ENCODE peak calls at places on chromosomes 12 and 14, in ten cellular contexts. K is prostate gland, I is brain microvascular endothelial cell, V is suprapubic skin, H is SK-N-SH, T is left lung, J is aorta, O is heart left ventricle, B is HCT116, R is adipocyte. F is an unnamed sample.

GRCh38 chr14:65070710-65071033 is 31.6 kb downstream of the MAX start:
- DNase-seq in K (no peak), I (no peak), V (no peak), H (peak; percentile 64), T (no peak), J (no peak), O (no peak), B (no peak), R (peak; percentile 4), F (no peak)

GRCh38 chr14:73283592-73284379 is 46.5 kb downstream of the PAPLN start:
- DNase-seq in K (no peak), I (no peak), V (no peak), H (no peak), T (no peak), J (no peak), O (no peak), B (no peak), R (peak; percentile 21), F (peak; percentile 18)

GRCh38 chr12:46265734-46266133 is 3.1 kb downstream of the SLC38A1 start:
- DNase-seq in K (no peak), I (no peak), V (no peak), H (no peak), T (no peak), J (no peak), O (no peak), B (no peak), R (no peak), F (no peak)

GRCh38 chr12:45292486-45293195 is 76.7 kb downstream of the ANO6 start:
- DNase-seq in K (peak; percentile 59), I (peak; percentile 22), V (no peak), H (no peak), T (no peak), J (no peak), O (no peak), B (no peak), R (no peak), F (no peak)

GRCh38 chr14:98952595-98953325 is 319.2 kb downstream of the BCL11B start:
- DNase-seq in K (no peak), I (peak; percentile 29), V (no peak), H (no peak), T (no peak), J (peak; percentile 73), O (no peak), B (peak; percentile 23), R (peak; percentile 31), F (peak; percentile 84)

GRCh38 chr12:49389092-49389703 is 21.9 kb downstream of the SPATS2 start:
- DNase-seq in K (no peak), I (no peak), V (peak; percentile 66), H (no peak), T (peak; percentile 38), J (peak; percentile 70), O (peak; percentile 68), B (no peak), R (no peak), F (no peak)

GRCh38 chr12:128992550-128992949 is 139.3 kb downstream of the GLT1D1 start:
- DNase-seq in K (no peak), I (no peak), V (no peak), H (no peak), T (no peak), J (no peak), O (no peak), B (no peak), R (no peak), F (no peak)

GRCh38 chr12:12482150-12482761 is 80.4 kb downstream of the DUSP16 start:
- DNase-seq in K (no peak), I (no peak), V (no peak), H (no peak), T (no peak), J (no peak), O (no peak), B (no peak), R (no peak), F (no peak)

GRCh38 chr14:100372357-100373048 is 49.4 kb downstream of the SLC25A47 start:
- DNase-seq in K (no peak), I (no peak), V (no peak), H (no peak), T (no peak), J (no peak), O (no peak), B (no peak), R (no peak), F (peak; percentile 32)

GRCh38 chr12:89951050-89951693 is 242.5 kb upstream of the ATP2B1 start:
- DNase-seq in K (no peak), I (peak; percentile 70), V (no peak), H (no peak), T (no peak), J (no peak), O (no peak), B (no peak), R (peak; percentile 36), F (peak; percentile 48)

GRCh38 chr14:24398298-24398942 is 383 bp upstream of the NYNRIN start:
- DNase-seq in K (no peak), I (no peak), V (no peak), H (peak; percentile 73), T (no peak), J (no peak), O (peak; percentile 72), B (no peak), R (no peak), F (no peak)
- H3K27me3 ChIP-seq in K (no peaks in the 10 kb centered on the region), I (no peaks in the 10 kb centered on the region), V (no peaks in the 10 kb centered on the region), H (no peaks in the 10 kb centered on the region), T (no peaks in the 10 kb centered on the region), J (no peaks in the 10 kb centered on the region), O (no peaks in the 10 kb centered on the region), B (no peaks in the 10 kb centered on the region), R (no peaks in the 10 kb centered on the region), F (no peaks in the 10 kb centered on the region)

GRCh38 chr12:9943244-9943643 is 11.1 kb upstream of the CLEC2A start:
- DNase-seq in K (no peak), I (no peak), V (no peak), H (no peak), T (no peak), J (no peak), O (no peak), B (no peak), R (no peak), F (no peak)

GRCh38 chr12:9947674-9948073 is 15.5 kb upstream of the CLEC2A start:
- DNase-seq in K (no peak), I (no peak), V (no peak), H (no peak), T (no peak), J (no peak), O (no peak), B (no peak), R (no peak), F (no peak)

GRCh38 chr12:9941838-9942237 is 9.7 kb upstream of the CLEC2A start:
- DNase-seq in K (no peak), I (no peak), V (no peak), H (no peak), T (no peak), J (no peak), O (no peak), B (no peak), R (no peak), F (no peak)

GRCh38 chr12:9940370-9940769 is 8.2 kb upstream of the CLEC2A start:
- DNase-seq in K (no peak), I (no peak), V (no peak), H (no peak), T (no peak), J (no peak), O (no peak), B (no peak), R (peak; percentile 18), F (no peak)

DNA sequence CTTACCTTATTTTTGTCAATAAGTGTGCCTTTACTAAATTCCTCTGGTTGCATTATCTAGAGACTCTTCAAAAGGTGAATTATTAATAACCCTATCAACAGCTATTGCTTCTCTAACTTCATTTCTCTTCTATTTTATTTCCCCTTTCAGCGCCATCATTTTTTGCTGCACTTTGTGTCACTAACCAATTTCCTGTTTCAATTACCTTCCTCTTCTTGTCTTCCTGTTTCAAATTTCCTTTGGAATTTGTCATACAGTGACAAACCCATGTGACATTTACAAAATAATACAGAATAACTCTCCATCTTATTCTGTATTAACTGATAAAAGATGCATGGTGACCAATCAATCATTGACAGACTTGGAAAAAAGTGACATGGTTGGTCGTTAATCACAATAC is 12.2 kb upstream of the CLEC2A start:
- DNase-seq in K (no peak), I (no peak), V (no peak), H (no peak), T (no peak), J (no peak), O (no peak), B (no peak), R (no peak), F (no peak)
- H3K27me3 ChIP-seq in K (no peaks in the 10 kb centered on the region), I (no peaks in the 10 kb centered on the region), V (no peaks in the 10 kb centered on the region), H (peaks cover 9% of the 10 kb centered on the region), T (peaks cover 11% of the 10 kb centered on the region), J (no peaks in the 10 kb centered on the region), O (no peaks in the 10 kb centered on the region), B (peaks cover 64% of the 10 kb centered on the region), R (peaks cover 24% of the 10 kb centered on the region), F (no peaks in the 10 kb centered on the region)

DNA sequence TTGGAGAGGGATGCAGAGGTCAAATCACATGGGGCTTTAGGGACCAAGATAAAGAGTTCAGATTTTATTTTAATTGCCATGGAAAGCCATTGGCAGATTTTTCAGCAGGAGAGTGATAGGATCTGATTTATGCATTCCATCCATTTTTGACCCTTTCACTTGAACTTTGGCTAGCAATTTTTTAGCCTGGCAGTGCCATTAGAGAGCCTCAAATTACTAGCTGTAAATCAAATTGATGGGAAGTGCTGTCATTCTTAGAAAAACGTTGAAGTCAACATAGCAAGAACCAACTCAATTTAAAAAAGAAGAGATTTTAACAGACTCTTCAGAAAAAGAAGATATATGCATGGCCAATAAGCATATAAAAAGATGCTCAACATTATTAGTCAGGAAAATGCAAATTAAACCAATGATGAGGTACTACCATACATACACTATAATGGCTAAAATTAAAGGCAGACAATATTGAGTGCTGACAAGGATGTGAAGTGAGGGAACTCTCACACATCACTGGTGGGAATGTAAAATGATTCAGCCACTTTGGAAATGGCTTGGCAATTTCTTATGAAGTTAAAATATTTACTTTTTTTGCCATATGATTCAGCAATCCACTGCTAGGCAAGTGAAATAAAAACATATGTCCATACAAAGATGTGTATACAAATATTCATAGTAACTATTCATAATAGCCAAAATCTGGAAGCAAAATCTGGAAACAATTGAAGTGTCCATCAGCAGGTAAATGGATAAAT is 89.7 kb downstream of the PTCSC3 start:
- DNase-seq in K (no peak), I (no peak), V (no peak), H (no peak), T (no peak), J (no peak), O (no peak), B (no peak), R (no peak), F (no peak)
- H3K27me3 ChIP-seq in K (no peaks in the 10 kb centered on the region), I (no peaks in the 10 kb centered on the region), V (no peaks in the 10 kb centered on the region), H (no peaks in the 10 kb centered on the region), T (no peaks in the 10 kb centered on the region), J (no peaks in the 10 kb centered on the region), O (no peaks in the 10 kb centered on the region), B (no peaks in the 10 kb centered on the region), R (no peaks in the 10 kb centered on the region), F (no peaks in the 10 kb centered on the region)

GRCh38 chr14:21703357-21704339 is 30.0 kb upstream of the OR4E1 start:
- DNase-seq in K (no peak), I (no peak), V (no peak), H (no peak), T (no peak), J (no peak), O (no peak), B (no peak), R (no peak), F (no peak)

GRCh38 chr14:21699551-21699950 is 25.9 kb upstream of the OR4E1 start:
- DNase-seq in K (no peak), I (no peak), V (no peak), H (no peak), T (no peak), J (no peak), O (no peak), B (no peak), R (no peak), F (no peak)

GRCh38 chr14:21704340-21704737 is 30.7 kb upstream of the OR4E1 start:
- DNase-seq in K (no peak), I (no peak), V (no peak), H (no peak), T (no peak), J (no peak), O (no peak), B (no peak), R (no peak), F (no peak)
- H3K27me3 ChIP-seq in K (no peaks in the 10 kb centered on the region), I (no peaks in the 10 kb centered on the region), V (no peaks in the 10 kb centered on the region), H (peaks cover 3% of the 10 kb centered on the region), T (no peaks in the 10 kb centered on the region), J (no peaks in the 10 kb centered on the region), O (no peaks in the 10 kb centered on the region), B (peaks cover 44% of the 10 kb centered on the region), R (no peaks in the 10 kb centered on the region), F (no peaks in the 10 kb centered on the region)

F was measured in astrocyte.